ENCODE peak calls at places on chromosome 18, in six cellular contexts. Z is cardiac muscle cell, J is astrocyte of the cerebellum, X is SW480, U is T-helper 17 cell, R is AG09309. Y is an unnamed sample.

GRCh38 chr18:23887035-23887434 is 127.5 kb upstream of the TTC39C start:
- DNase-seq in U (no peak), J (no peak), Z (no peak), X (no peak), R (no peak), Y (no peak)

GRCh38 chr18:76495435-76496199 is 575 bp upstream of the ZNF516 start:
- DNase-seq in U (no peak), R (no peak), X (peak), J (no peak), Z (peak), Y (no peak)

GRCh38 chr18:9683418-9684396 is 24.4 kb upstream of the RAB31 start:
- DNase-seq in Z (no peak), R (no peak), X (peak), J (no peak), U (no peak), Y (no peak)

GRCh38 chr18:58996131-58996632 is 131.5 kb downstream of the ZNF532 start:
- DNase-seq in R (peak), J (no peak), X (no peak), U (no peak), Z (no peak), Y (peak)

GRCh38 chr18:73045037-73045436 is 177.2 kb upstream of the NETO1 start:
- DNase-seq in U (no peak), J (no peak), Z (no peak), X (no peak), R (no peak), Y (no peak)

GRCh38 chr18:46211816-46212215 is 107.6 kb downstream of the HAUS1 start:
- DNase-seq in R (no peak), X (no peak), J (no peak), Z (no peak), U (no peak), Y (no peak)

GRCh38 chr18:42157420-42157819 is 202.4 kb downstream of the PIK3C3 start:
- DNase-seq in R (no peak), X (no peak), J (no peak), U (no peak), Z (no peak), Y (no peak)

GRCh38 chr18:76827205-76827885 is 5.0 kb downstream of the ZNF236 start:
- DNase-seq in R (no peak), J (no peak), U (no peak), Z (no peak), X (no peak), Y (no peak)

GRCh38 chr18:35580748-35581534 is 599 bp upstream of the GALNT1 start:
- DNase-seq in X (peak), U (peak), R (no peak), J (no peak), Z (peak), Y (peak)

GRCh38 chr18:75884728-75885127 is 457.2 kb upstream of the SMIM21 start:
- DNase-seq in U (no peak), R (no peak), Z (no peak), J (no peak), X (no peak), Y (no peak)

GRCh38 chr18:37553633-37554398 is 11.8 kb downstream of the CELF4 start:
- DNase-seq in Z (peak), J (no peak), U (no peak), R (no peak), X (no peak), Y (no peak)

GRCh38 chr18:23716516-23716915 is 27.3 kb downstream of the LAMA3 start:
- DNase-seq in Z (no peak), X (peak), J (peak), R (no peak), U (no peak), Y (peak)

GRCh38 chr18:65754121-65754520 is 3.3 kb downstream of the CDH7 start:
- DNase-seq in J (peak), X (peak), U (no peak), Z (no peak), R (no peak), Y (no peak)

GRCh38 chr18:32930695-32931301 is 158.0 kb upstream of the KLHL14 start:
- DNase-seq in U (no peak), J (no peak), R (peak), X (peak), Z (peak), Y (peak)

GRCh38 chr18:8616026-8616401 is 6.8 kb downstream of the RAB12 start:
- DNase-seq in Z (no peak), J (no peak), U (no peak), R (no peak), X (no peak), Y (no peak)

GRCh38 chr18:46152808-46153617 is 48.8 kb downstream of the HAUS1 start:
- DNase-seq in X (no peak), J (no peak), U (no peak), Z (peak), R (no peak), Y (no peak)

GRCh38 chr18:36340232-36340631 is 42.7 kb downstream of the FHOD3 start:
- DNase-seq in Z (no peak), R (no peak), X (no peak), J (no peak), U (no peak), Y (no peak)

GRCh38 chr18:56627991-56628390 is 10.4 kb downstream of the TXNL1 start:
- DNase-seq in J (no peak), X (no peak), Z (no peak), R (no peak), U (no peak), Y (no peak)

GRCh38 chr18:34871435-34871834 is 161.3 kb downstream of the DTNA start:
- DNase-seq in Z (no peak), X (no peak), R (no peak), J (no peak), U (no peak), Y (no peak)

GRCh38 chr18:30106356-30106755 is 936.2 kb downstream of the DSC3 start:
- DNase-seq in Z (no peak), R (no peak), U (no peak), J (peak), X (no peak), Y (no peak)

GRCh38 chr18:39260565-39260964 is 1695.0 kb upstream of the CELF4 start:
- DNase-seq in X (no peak), J (no peak), R (no peak), U (no peak), Z (no peak), Y (no peak)

GRCh38 chr18:50982802-50983179 is 15.0 kb downstream of the ELAC1 start:
- DNase-seq in R (no peak), U (no peak), X (no peak), Z (no peak), J (peak), Y (no peak)

GRCh38 chr18:8496186-8496585 is 113.1 kb upstream of the RAB12 start:
- DNase-seq in J (peak), R (no peak), U (no peak), X (no peak), Z (no peak), Y (no peak)

GRCh38 chr18:75124551-75124950 is 84.4 kb downstream of the PTGR3 start:
- DNase-seq in U (no peak), J (no peak), R (no peak), Z (no peak), X (no peak), Y (no peak)

GRCh38 chr18:1017679-1018078 is 113.0 kb downstream of the ADCYAP1 start:
- DNase-seq in U (no peak), X (no peak), R (no peak), Z (no peak), J (no peak), Y (no peak)

GRCh38 chr18:56538756-56539155 is 99.6 kb downstream of the TXNL1 start:
- DNase-seq in U (no peak), R (peak), J (no peak), Z (no peak), X (no peak), Y (no peak)

GRCh38 chr18:70490008-70490933 is 201.4 kb downstream of the SOCS6 start:
- DNase-seq in R (peak), J (peak), X (peak), Z (peak), U (no peak), Y (no peak)

GRCh38 chr18:53991805-53992204 is 232.7 kb downstream of the MBD2 start:
- DNase-seq in J (peak), R (no peak), Z (no peak), X (no peak), U (no peak), Y (no peak)

GRCh38 chr18:6001867-6002266 is 106.5 kb upstream of the TMEM200C start:
- DNase-seq in U (no peak), J (peak), X (no peak), R (no peak), Z (no peak), Y (no peak)

GRCh38 chr18:23502516-23503037 is 734 bp upstream of the RMC1 start:
- DNase-seq in X (no peak), R (no peak), Z (no peak), U (no peak), J (no peak), Y (no peak)

GRCh38 chr18:57854726-57855125 is 51.6 kb upstream of the ATP8B1 start:
- DNase-seq in X (no peak), U (no peak), Z (no peak), J (no peak), R (no peak), Y (no peak)

GRCh38 chr18:24490545-24490944 is 30.1 kb downstream of the HRH4 start:
- DNase-seq in Z (no peak), R (no peak), J (no peak), U (no peak), X (no peak), Y (no peak)

GRCh38 chr18:48859311-48860275 is 91.2 kb downstream of the SMAD7 start:
- DNase-seq in R (no peak), U (no peak), X (no peak), J (no peak), Z (peak), Y (no peak)

GRCh38 chr18:31162419-31162793 is 250 bp downstream of the DSC1 start:
- DNase-seq in Z (no peak), J (no peak), U (no peak), R (no peak), X (no peak), Y (no peak)

GRCh38 chr18:11405804-11406203 is 203.6 kb upstream of the SLC35G4 start:
- DNase-seq in J (no peak), U (no peak), R (no peak), Z (no peak), X (no peak), Y (no peak)